ENCODE peak calls at places on chromosomes 11 and 22, in ten cellular contexts. M is kidney, S is GM23248, U is NCI-H1105, X is Right ventricle myocardium inferior, G is colonic mucosa, Z is frontal cortex, Q is NCI-H1092 treated with DMSO at 0.1 percent for 48 hours, Y is fibroblast of pulmonary artery, B is foreskin keratinocyte. A is an unnamed sample.

GRCh38 chr11:63999349-64000025 is 13.2 kb downstream of the OTUB1 start:
- DNase-seq in M (peak), S (peak), Y (peak), X (peak), B (peak), Q (no peak), G (peak), Z (no peak), U (peak), A (no peak)

GRCh38 chr11:19199766-19200165 is 2.0 kb downstream of the CSRP3 start:
- DNase-seq in Q (no peak), X (no peak), G (no peak), M (no peak), Y (peak), Z (no peak), B (no peak), U (no peak), S (no peak), A (no peak)

GRCh38 chr11:31636983-31637382 is 127.4 kb downstream of the ELP4 start:
- DNase-seq in Y (no peak), Z (no peak), S (no peak), X (no peak), M (no peak), B (no peak), U (no peak), G (no peak), Q (no peak), A (no peak)

GRCh38 chr11:61041755-61042518 is 60.4 kb upstream of the CD5 start:
- DNase-seq in S (no peak), Z (no peak), M (peak), B (no peak), Y (peak), X (no peak), Q (peak), G (peak), U (no peak), A (peak)

GRCh38 chr11:42524534-42525227 is 787.1 kb upstream of the API5 start:
- DNase-seq in X (no peak), Y (peak), S (peak), Q (peak), U (peak), G (peak), B (no peak), Z (peak), M (no peak), A (peak)

GRCh38 chr11:40401132-40401853 is 1058.2 kb downstream of the LRRC4C start:
- DNase-seq in X (no peak), G (no peak), Y (no peak), B (no peak), S (no peak), Z (no peak), U (peak), Q (peak), M (no peak), A (no peak)

GRCh38 chr11:17596310-17596669 is 49.2 kb downstream of the OTOG start:
- DNase-seq in Z (no peak), Q (no peak), M (peak), B (no peak), S (no peak), U (no peak), X (no peak), G (no peak), Y (no peak), A (no peak)

GRCh38 chr11:45807792-45808238 is 2.9 kb downstream of the SLC35C1 start:
- DNase-seq in Y (no peak), S (no peak), X (no peak), Q (no peak), U (no peak), G (no peak), M (no peak), B (no peak), Z (no peak), A (no peak)

GRCh38 chr11:75454987-75455386 is 22.0 kb upstream of the KLHL35 start:
- DNase-seq in S (no peak), Y (no peak), Q (peak), G (no peak), X (peak), M (no peak), U (no peak), Z (no peak), B (no peak), A (no peak)

GRCh38 chr11:20065040-20065805 is 95.1 kb downstream of the DBX1 start:
- DNase-seq in M (no peak), Q (no peak), X (no peak), B (no peak), Y (no peak), Z (no peak), G (no peak), S (no peak), U (no peak), A (no peak)

GRCh38 chr22:22085702-22086500 is 103.3 kb upstream of the TOP3B start:
- DNase-seq in B (no peak), Q (no peak), X (no peak), U (no peak), Y (peak), Z (no peak), G (no peak), S (peak), M (no peak), A (peak)

GRCh38 chr11:34345012-34345804 is 12.6 kb downstream of the ABTB2 start:
- DNase-seq in X (no peak), U (no peak), Z (no peak), B (peak), M (peak), S (peak), Y (peak), Q (peak), G (peak), A (peak)

GRCh38 chr11:116335891-116336290 is 436.9 kb downstream of the BUD13 start:
- DNase-seq in S (no peak), M (no peak), Q (no peak), G (no peak), U (no peak), Y (no peak), X (no peak), B (no peak), Z (no peak), A (no peak)

GRCh38 chr11:46066335-46066734 is 54.9 kb downstream of the PHF21A start:
- DNase-seq in Q (no peak), X (no peak), S (no peak), Z (no peak), M (no peak), U (peak), Y (no peak), G (no peak), B (peak), A (no peak)

GRCh38 chr22:49548356-49549202 is 279.1 kb downstream of the BRD1 start:
- DNase-seq in Q (no peak), B (no peak), G (no peak), X (no peak), Z (no peak), M (peak), S (no peak), U (no peak), Y (no peak), A (no peak)

GRCh38 chr22:40951795-40952602 is 821 bp downstream of the RBX1 start:
- DNase-seq in S (peak), Z (no peak), U (no peak), Y (peak), G (no peak), Q (peak), X (no peak), M (no peak), B (peak), A (no peak)

GRCh38 chr11:19474954-19475811 is 234.4 kb upstream of the E2F8 start:
- DNase-seq in S (no peak), X (no peak), G (no peak), B (no peak), Q (peak), U (no peak), Y (no peak), M (no peak), Z (peak), A (no peak)

GRCh38 chr11:112793416-112793815 is 167.8 kb upstream of the NCAM1 start:
- DNase-seq in Z (no peak), X (no peak), Y (no peak), Q (no peak), G (no peak), B (no peak), U (no peak), S (no peak), M (no peak), A (peak)

A was measured in MG63.